ENCODE peak calls at places on chromosomes 11 and 22, in four cellular contexts. One of them, this sample, is unnamed.

GRCh38 chr11:34460335-34460734 is 21.6 kb downstream of the CAT start:
- ATAC-seq in GM12878: no peak
- ATAC-seq in K562: no peak
- ATAC-seq in GM23338: no peak
- ATAC-seq in this sample: no peak

GRCh38 chr11:8707541-8708270 is 25.1 kb downstream of the RPL27A start:
- ATAC-seq in GM12878: no peak
- ATAC-seq in K562: no peak
- ATAC-seq in GM23338: peak; percentile 11
- ATAC-seq in this sample: peak; percentile 74

GRCh38 chr11:2511421-2512369 is 66.9 kb downstream of the KCNQ1 start:
- ATAC-seq in GM12878: no peak
- ATAC-seq in K562: no peak
- ATAC-seq in GM23338: no peak
- ATAC-seq in this sample: peak; percentile 40

GRCh38 chr22:40263191-40263590 is 83.1 kb upstream of the ADSL start:
- ATAC-seq in GM12878: no peak
- ATAC-seq in K562: peak; percentile 74
- ATAC-seq in GM23338: no peak
- ATAC-seq in this sample: no peak

GRCh38 chr11:61923166-61924015 is 6.0 kb upstream of the RAB3IL1 start:
- ATAC-seq in GM12878: no peak
- ATAC-seq in K562: peak; percentile 63
- ATAC-seq in GM23338: peak; percentile 83
- ATAC-seq in this sample: peak; percentile 85

GRCh38 chr22:23237841-23238240 is 57.5 kb downstream of the BCR start:
- ATAC-seq in GM12878: no peak
- ATAC-seq in K562: no peak
- ATAC-seq in GM23338: no peak
- ATAC-seq in this sample: no peak

GRCh38 chr11:109527496-109527895 is 105.5 kb downstream of the C11orf87 start:
- ATAC-seq in GM12878: no peak
- ATAC-seq in K562: no peak
- ATAC-seq in GM23338: no peak
- ATAC-seq in this sample: no peak

GRCh38 chr11:134742956-134743808 is 331.1 kb upstream of the B3GAT1 start:
- ATAC-seq in GM12878: no peak
- ATAC-seq in K562: no peak
- ATAC-seq in GM23338: no peak
- ATAC-seq in this sample: no peak

GRCh38 chr22:18091916-18092526 is 14.2 kb downstream of the PEX26 start:
- ATAC-seq in GM12878: peak; percentile 64
- ATAC-seq in K562: no peak
- ATAC-seq in GM23338: no peak
- ATAC-seq in this sample: peak; percentile 84

GRCh38 chr11:73308963-73309960 is 1.2 kb downstream of the ARHGEF17 start:
- ATAC-seq in GM12878: peak; percentile 2
- ATAC-seq in K562: no peak
- ATAC-seq in GM23338: peak; percentile 59
- ATAC-seq in this sample: peak; percentile 84

DNA sequence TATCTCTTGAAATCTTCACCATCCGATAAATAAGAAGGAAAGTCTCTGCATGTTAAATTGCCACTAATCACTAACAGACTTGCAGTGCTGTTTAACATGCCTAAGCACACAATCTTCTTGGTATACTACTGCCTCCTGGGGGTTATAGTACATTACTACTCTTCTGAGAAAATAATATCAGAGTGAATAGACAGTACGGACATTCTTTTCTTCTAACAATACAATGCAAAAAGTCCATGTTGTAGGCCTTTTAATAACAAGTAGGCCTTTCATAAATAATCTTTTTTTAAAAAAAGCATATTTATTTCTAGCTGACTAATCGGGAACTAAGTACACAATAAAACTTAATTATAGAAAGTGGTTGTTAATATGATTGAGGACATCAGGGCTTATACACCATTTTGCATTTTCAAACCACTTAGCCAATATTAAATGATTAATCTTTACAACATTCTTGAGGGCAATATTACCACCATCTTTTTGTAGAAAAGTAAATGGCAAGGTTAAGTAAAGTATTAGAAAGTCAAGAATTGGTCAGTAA is 84.8 kb downstream of the TTC28 start:
- ATAC-seq in GM12878: peak; percentile 93
- ATAC-seq in K562: peak; percentile 88
- ATAC-seq in GM23338: peak; percentile 82
- ATAC-seq in this sample: peak; percentile 81
- TF ChIP-seq POLR2AphosphoS5 in GM12878: no peak
- TF ChIP-seq POLR2AphosphoS5 in K562: no peak
- TF ChIP-seq POLR2AphosphoS5 in GM23338: no peak
- TF ChIP-seq POLR2AphosphoS5 in this sample: no peak

GRCh38 chr22:45125198-45125597 is 38.5 kb upstream of the NUP50 start:
- ATAC-seq in GM12878: no peak
- ATAC-seq in K562: no peak
- ATAC-seq in GM23338: peak; percentile 54
- ATAC-seq in this sample: no peak
- H3K27ac ChIP-seq in GM12878: no peak overlapping the region
- H3K27ac ChIP-seq in K562: no peak overlapping the region
- H3K27ac ChIP-seq in GM23338: no peak overlapping the region
- H3K27ac ChIP-seq in this sample: no peak overlapping the region

GRCh38 chr22:41508770-41509170 is 35.5 kb downstream of the POLR3H start:
- ATAC-seq in GM12878: no peak
- ATAC-seq in K562: no peak
- ATAC-seq in GM23338: peak; percentile 8
- ATAC-seq in this sample: peak; percentile 15
- TF ChIP-seq CTCF in GM12878: no peak
- TF ChIP-seq CTCF in K562: no peak
- TF ChIP-seq CTCF in GM23338: no peak
- TF ChIP-seq CTCF in this sample: no peak

GRCh38 chr22:50695421-50696250 is 23.0 kb downstream of the SHANK3 start:
- ATAC-seq in GM12878: no peak
- ATAC-seq in K562: no peak
- ATAC-seq in GM23338: no peak
- ATAC-seq in this sample: no peak
- TF ChIP-seq POLR2AphosphoS5 in GM12878: no peak
- TF ChIP-seq POLR2AphosphoS5 in K562: no peak
- TF ChIP-seq POLR2AphosphoS5 in GM23338: no peak
- TF ChIP-seq POLR2AphosphoS5 in this sample: no peak

GRCh38 chr22:29882716-29883044 is 294 bp upstream of the MTMR3 start:
- ATAC-seq in GM12878: no peak
- ATAC-seq in K562: no peak
- ATAC-seq in GM23338: peak; percentile 67
- ATAC-seq in this sample: no peak
- H3K27ac ChIP-seq in GM12878: no peak overlapping the region
- H3K27ac ChIP-seq in K562: no peak overlapping the region
- H3K27ac ChIP-seq in GM23338: no peak overlapping the region
- H3K27ac ChIP-seq in this sample: no peak overlapping the region

DNA sequence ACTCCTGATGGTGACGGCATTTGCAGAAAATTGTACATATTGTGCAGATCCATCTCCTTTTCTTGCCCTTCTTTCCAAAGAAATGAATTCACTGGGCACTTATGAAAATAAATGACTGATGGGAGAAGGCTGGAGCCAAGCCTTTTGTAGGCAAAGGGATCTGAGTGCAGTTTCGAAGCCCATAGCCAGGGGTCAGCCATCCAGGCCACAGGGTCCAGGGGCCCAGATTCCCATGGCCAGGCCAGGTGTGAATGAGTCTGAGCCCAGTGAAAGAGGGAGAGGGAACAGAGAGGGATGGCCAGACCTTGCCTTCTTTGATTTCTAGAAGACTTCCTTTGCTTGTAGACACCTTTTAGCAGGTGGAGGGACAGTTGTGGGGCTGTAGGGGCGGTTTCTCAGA is 209.1 kb downstream of the KIRREL3 start:
- ATAC-seq in GM12878: no peak
- ATAC-seq in K562: no peak
- ATAC-seq in GM23338: peak; percentile 97
- ATAC-seq in this sample: no peak
- TF ChIP-seq CTCF in GM12878: no peak
- TF ChIP-seq CTCF in K562: no peak
- TF ChIP-seq CTCF in GM23338: peak; percentile 52
- TF ChIP-seq CTCF in this sample: no peak

GRCh38 chr11:69081180-69081579 is 32.4 kb downstream of the TPCN2 start:
- ATAC-seq in GM12878: no peak
- ATAC-seq in K562: no peak
- ATAC-seq in GM23338: no peak
- ATAC-seq in this sample: no peak

GRCh38 chr11:69079891-69080290 is 31.2 kb downstream of the TPCN2 start:
- ATAC-seq in GM12878: no peak
- ATAC-seq in K562: no peak
- ATAC-seq in GM23338: no peak
- ATAC-seq in this sample: no peak

GRCh38 chr11:69078930-69079607 is 30.3 kb downstream of the TPCN2 start:
- ATAC-seq in GM12878: no peak
- ATAC-seq in K562: no peak
- ATAC-seq in GM23338: no peak
- ATAC-seq in this sample: no peak

GRCh38 chr11:69078508-69078907 is 29.8 kb downstream of the TPCN2 start:
- ATAC-seq in GM12878: no peak
- ATAC-seq in K562: no peak
- ATAC-seq in GM23338: no peak
- ATAC-seq in this sample: no peak

DNA sequence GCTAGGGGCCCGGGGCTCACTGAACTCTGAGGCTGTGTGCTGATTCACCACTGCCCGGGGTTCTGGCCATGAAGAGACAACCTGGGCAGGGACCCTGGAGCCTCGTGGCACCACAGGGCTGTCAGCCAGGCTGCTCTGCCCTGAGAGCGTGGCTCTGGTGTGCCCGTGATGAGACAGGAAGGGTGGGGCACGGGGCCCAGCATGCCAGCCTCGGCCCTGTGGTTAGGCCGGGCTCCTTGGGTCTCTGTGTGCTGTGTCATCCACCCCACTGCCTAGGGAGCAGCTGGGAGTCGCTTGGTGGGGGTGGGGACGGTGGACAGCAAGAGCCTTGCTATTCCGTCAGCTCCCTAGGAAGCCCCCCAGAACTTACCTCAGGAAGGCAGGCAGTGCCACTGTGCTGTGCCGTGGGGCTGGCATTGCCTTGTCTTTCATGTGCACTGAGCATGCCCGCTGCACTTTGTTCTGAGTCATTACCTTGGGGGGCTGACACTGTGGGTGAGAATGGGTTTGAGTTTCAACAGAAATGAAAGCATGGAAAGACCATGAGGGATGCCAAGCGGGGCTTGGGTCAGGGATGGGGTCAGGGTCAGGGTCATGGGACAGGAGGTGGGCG is 31.7 kb downstream of the TPCN2 start:
- ATAC-seq in GM12878: no peak
- ATAC-seq in K562: no peak
- ATAC-seq in GM23338: no peak
- ATAC-seq in this sample: no peak
- TF ChIP-seq POLR2AphosphoS5 in GM12878: no peak
- TF ChIP-seq POLR2AphosphoS5 in K562: no peak
- TF ChIP-seq POLR2AphosphoS5 in GM23338: no peak
- TF ChIP-seq POLR2AphosphoS5 in this sample: no peak

DNA sequence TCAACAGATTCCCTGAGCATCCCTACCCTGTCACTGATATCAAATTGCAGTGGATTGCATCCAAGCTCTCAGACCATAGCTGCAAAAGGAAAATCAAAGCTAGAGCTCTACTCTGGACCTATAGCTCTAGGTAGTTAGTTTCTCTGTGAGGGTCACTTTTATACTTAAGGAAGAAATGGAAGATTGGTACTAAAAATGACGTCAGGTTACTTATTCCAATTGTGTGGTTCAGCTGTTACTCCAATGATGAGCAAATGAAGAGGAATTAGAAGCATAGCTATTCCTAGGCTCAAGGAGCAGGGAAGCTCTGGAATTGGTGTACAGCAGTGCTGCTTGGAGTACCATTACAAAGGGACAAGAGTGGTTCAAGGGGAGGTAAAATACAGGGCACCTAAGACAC is 36.4 kb upstream of the GLYATL1 start:
- ATAC-seq in GM12878: no peak
- ATAC-seq in K562: no peak
- ATAC-seq in GM23338: no peak
- ATAC-seq in this sample: no peak
- H3K27ac ChIP-seq in GM12878: no peak overlapping the region
- H3K27ac ChIP-seq in K562: no peak overlapping the region
- H3K27ac ChIP-seq in GM23338: no peak overlapping the region
- H3K27ac ChIP-seq in this sample: no peak overlapping the region